ENCODE peak calls at places on chromosomes 16 and 17, in four cellular contexts. V, A, U and G are unnamed samples.
A peak's percentile ranks its signal among the peaks of the same experiment; 100 is the strongest.

GRCh38 chr16:89315791-89316581 is 98.5 kb downstream of the ZNF778 start:
- DNase-seq in V (peak; percentile 44), U (no peak), A (no peak), G (peak; percentile 29)

GRCh38 chr17:9406046-9406631 is 169.5 kb downstream of the STX8 start:
- DNase-seq in U (no peak), V (no peak), A (no peak), G (no peak)

GRCh38 chr16:75288181-75288580 is 36.8 kb upstream of the BCAR1 start:
- DNase-seq in A (no peak), V (no peak), U (no peak), G (no peak)

GRCh38 chr17:68431045-68431608 is 26.2 kb downstream of the WIPI1 start:
- DNase-seq in U (no peak), A (no peak), V (no peak), G (no peak)

GRCh38 chr16:2233872-2234812 is 2.1 kb upstream of the DNASE1L2 start:
- DNase-seq in A (no peak), V (no peak), U (no peak), G (no peak)

GRCh38 chr16:69306031-69306430 is 5.1 kb upstream of the VPS4A start:
- DNase-seq in A (no peak), U (no peak), V (no peak), G (no peak)

GRCh38 chr17:82228842-82229685 is at the start of gene SLC16A3:
- DNase-seq in U (no peak), V (no peak), A (peak; percentile 49), G (no peak)

GRCh38 chr17:32445075-32445427 is 741 bp downstream of the PSMD11 start:
- DNase-seq in A (peak; percentile 17), U (peak; percentile 31), V (no peak), G (peak; percentile 37)

GRCh38 chr17:66369830-66370229 is 67.4 kb downstream of the PRKCA start:
- DNase-seq in V (no peak), U (no peak), A (no peak), G (peak; percentile 31)

GRCh38 chr16:51538707-51539604 is 387.9 kb upstream of the SALL1 start:
- DNase-seq in U (no peak), A (no peak), V (no peak), G (peak; percentile 72)

GRCh38 chr17:70095455-70095854 is 20.4 kb downstream of the KCNJ16 start:
- DNase-seq in A (no peak), V (no peak), U (no peak), G (no peak)

GRCh38 chr17:19470529-19471261 is 59.7 kb downstream of the RNF112 start:
- DNase-seq in A (peak; percentile 40), V (no peak), U (no peak), G (no peak)
- TF ChIP-seq MAX in A (no peak), V (no peak), U (no peak), G (no peak)

GRCh38 chr17:45668316-45668715 is 115.8 kb upstream of the CRHR1 start:
- DNase-seq in V (no peak), A (no peak), U (no peak), G (no peak)

GRCh38 chr17:45666641-45667040 is 117.5 kb upstream of the CRHR1 start:
- DNase-seq in U (no peak), V (no peak), A (no peak), G (no peak)

GRCh38 chr17:45667591-45668171 is 116.4 kb upstream of the CRHR1 start:
- DNase-seq in A (no peak), U (no peak), V (no peak), G (no peak)

GRCh38 chr17:45663772-45664171 is 120.3 kb upstream of the CRHR1 start:
- DNase-seq in V (no peak), U (no peak), A (no peak), G (no peak)

GRCh38 chr17:45666046-45666600 is 118.0 kb upstream of the CRHR1 start:
- DNase-seq in A (peak; percentile 26), V (no peak), U (no peak), G (no peak)
- TF ChIP-seq CBFB in A (no peak), V (no peak), U (no peak), G (no peak)

GRCh38 chr17:962166-962565 is 17.4 kb downstream of the NXN start:
- DNase-seq in V (no peak), U (no peak), A (no peak), G (no peak)
- TF ChIP-seq MAX in V (no peak), U (no peak), A (no peak), G (no peak)

DNA sequence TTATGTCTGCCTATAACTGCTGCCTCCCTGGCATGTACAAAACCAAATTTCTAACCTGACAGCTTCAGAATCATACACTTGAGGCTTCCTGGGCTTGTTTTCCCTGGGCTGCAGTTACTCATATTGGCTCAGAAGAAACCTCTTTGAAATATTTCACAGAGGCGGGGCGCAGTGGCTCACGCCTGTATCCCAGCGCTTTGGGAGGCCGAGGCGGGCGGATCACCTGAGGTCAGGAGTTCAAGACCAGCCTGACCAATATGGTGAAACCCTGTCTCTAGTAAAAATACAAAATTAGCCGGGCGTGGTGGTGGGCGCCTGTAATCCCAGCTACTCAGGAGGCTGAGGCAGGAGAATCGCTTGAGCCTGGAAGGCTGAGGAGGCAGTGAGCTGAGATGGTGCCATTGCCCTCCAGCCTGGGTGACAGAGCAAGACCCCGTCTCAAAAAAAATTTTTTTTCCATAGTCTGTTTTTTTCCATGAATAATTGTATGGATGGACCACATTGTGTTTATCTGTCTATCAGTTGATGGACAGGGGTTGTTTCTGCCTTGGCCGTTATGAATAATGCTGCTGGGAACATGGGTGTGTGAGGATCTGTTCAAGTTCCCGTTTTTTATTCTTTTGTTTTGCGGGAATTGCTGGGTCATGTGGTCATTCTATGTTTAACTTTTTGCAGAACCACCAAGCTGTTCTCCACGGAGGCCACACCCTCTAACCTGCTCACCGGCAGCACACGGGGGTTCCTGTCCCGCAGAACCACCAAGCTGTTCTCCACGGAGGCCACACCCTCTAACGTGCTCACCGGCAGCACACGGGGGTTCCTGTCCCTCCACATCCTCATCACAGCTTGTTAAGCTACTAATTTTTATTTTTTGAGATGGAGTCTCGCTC is 6.1 kb upstream of the MSLN start:
- DNase-seq in A (no peak), U (no peak), V (no peak), G (no peak)
- TF ChIP-seq CBFB in A (no peak), U (no peak), V (no peak), G (no peak)